ENCODE peak calls at places on chromosomes 7 and 10, in six cellular contexts. Y, S, M, W, V and O are unnamed samples.

GRCh38 chr10:103922659-103923058 is 4.7 kb upstream of the STN1 start:
- DNase-seq in Y (no peak), V (no peak), S (no peak), W (no peak), M (no peak), O (no peak)

GRCh38 chr10:84401838-84402611 is 73.6 kb downstream of the CCSER2 start:
- DNase-seq in Y (no peak), M (no peak), W (no peak), S (no peak), V (no peak), O (no peak)

GRCh38 chr7:157088136-157088535 is 50.6 kb upstream of the UBE3C start:
- DNase-seq in S (no peak), W (no peak), Y (no peak), V (no peak), M (no peak), O (no peak)

GRCh38 chr7:103504505-103505135 is 58.6 kb upstream of the SLC26A5 start:
- DNase-seq in Y (no peak), W (no peak), M (no peak), S (no peak), V (no peak), O (no peak)

GRCh38 chr7:34761627-34762026 is 103.6 kb downstream of the NPSR1 start:
- DNase-seq in Y (peak; percentile 17), W (no peak), V (no peak), S (no peak), M (no peak), O (no peak)

GRCh38 chr10:71613303-71613777 is 106.2 kb downstream of the C10orf105 start:
- DNase-seq in V (no peak), S (peak; percentile 13), Y (peak; percentile 71), W (no peak), M (no peak), O (no peak)

GRCh38 chr7:80309377-80309776 is 174.7 kb downstream of the GNAI1 start:
- DNase-seq in W (no peak), S (no peak), V (no peak), Y (no peak), M (no peak), O (no peak)

GRCh38 chr10:86348321-86349210 is 18.0 kb downstream of the GRID1 start:
- DNase-seq in W (no peak), V (no peak), M (no peak), S (peak; percentile 27), Y (no peak), O (no peak)

GRCh38 chr7:158292948-158293347 is 294.7 kb downstream of the PTPRN2 start:
- DNase-seq in W (no peak), M (no peak), V (no peak), S (no peak), Y (no peak), O (no peak)